ENCODE peak calls at places on chromosomes 12 and 14, in nine cellular contexts. J is CD4-positive, alpha-beta T cell; P is ovary; X is GM23248; H is IMR-90; W is right cardiac atrium; E is heart right ventricle; Y is psoas muscle; B is adrenal gland. F is an unnamed sample. For H3K27me3, the result is how much of the 10 kb centered on the place peaks cover.

GRCh38 chr12:88325076-88325827 is 183.1 kb downstream of the TMTC3 start:
- DNase-seq in E (no peak), J (no peak), W (no peak), B (no peak), Y (no peak), H (peak), X (peak), P (no peak), F (no peak)

GRCh38 chr14:103361868-103362267 is 23.3 kb upstream of the MARK3 start:
- DNase-seq in J (no peak), Y (no peak), H (peak), P (no peak), E (no peak), W (no peak), X (peak), B (peak), F (no peak)

GRCh38 chr12:113152835-113153814 is 3.6 kb downstream of the CFAP73 start:
- DNase-seq in J (peak), P (peak), X (peak), E (peak), H (peak), Y (peak), B (peak), W (peak), F (peak)

GRCh38 chr14:55446127-55446736 is 5.8 kb upstream of the TBPL2 start:
- DNase-seq in H (peak), Y (no peak), P (no peak), W (no peak), E (no peak), B (peak), X (peak), J (peak), F (peak)

GRCh38 chr14:36474593-36474992 is 45.4 kb downstream of the NKX2-1 start:
- DNase-seq in E (no peak), P (no peak), J (no peak), B (no peak), H (no peak), X (no peak), W (no peak), Y (no peak), F (no peak)

GRCh38 chr14:104135121-104135903 is 3.1 kb upstream of the KIF26A start:
- DNase-seq in W (peak), J (no peak), E (peak), P (peak), Y (peak), X (peak), B (no peak), H (no peak), F (no peak)

GRCh38 chr12:639566-639965 is 23.7 kb downstream of the NINJ2 start:
- DNase-seq in X (no peak), H (no peak), E (no peak), P (no peak), Y (peak), J (no peak), B (no peak), W (no peak), F (no peak)

GRCh38 chr12:79378496-79378895 is 312.3 kb downstream of the PAWR start:
- DNase-seq in B (no peak), H (peak), W (no peak), Y (no peak), X (peak), J (no peak), P (no peak), E (no peak), F (no peak)

GRCh38 chr14:75184447-75184846 is 8.0 kb upstream of the TMED10 start:
- DNase-seq in W (no peak), H (peak), J (no peak), X (peak), P (no peak), E (no peak), B (no peak), Y (no peak), F (no peak)

GRCh38 chr14:72154645-72155378 is 222.6 kb downstream of the RGS6 start:
- DNase-seq in E (no peak), P (no peak), J (no peak), X (no peak), B (no peak), H (no peak), W (no peak), Y (no peak), F (no peak)

GRCh38 chr12:123050331-123050809 is 69.9 kb downstream of the ARL6IP4 start:
- DNase-seq in P (no peak), X (peak), J (no peak), W (peak), Y (peak), H (peak), B (peak), E (no peak), F (peak)

GRCh38 chr12:80763874-80764273 is 47.2 kb downstream of the MYF5 start:
- DNase-seq in P (no peak), W (no peak), Y (no peak), E (no peak), J (no peak), X (peak), B (no peak), H (peak), F (no peak)

GRCh38 chr12:41310367-41310766 is 122.2 kb downstream of the PDZRN4 start:
- DNase-seq in W (no peak), Y (no peak), P (no peak), X (no peak), J (no peak), H (no peak), B (no peak), E (no peak), F (no peak)

GRCh38 chr12:123998344-123998941 is 25.4 kb downstream of the ZNF664 start:
- DNase-seq in Y (no peak), B (no peak), E (no peak), H (peak), W (no peak), X (no peak), P (no peak), J (no peak), F (no peak)

GRCh38 chr12:754871-755562 is 2.6 kb downstream of the WNK1 start:
- DNase-seq in J (no peak), B (no peak), P (no peak), H (peak), E (no peak), Y (no peak), X (peak), W (no peak), F (no peak)

GRCh38 chr14:50521912-50522341 is 10.4 kb downstream of the MAP4K5 start:
- DNase-seq in H (peak), W (no peak), X (no peak), P (no peak), Y (no peak), J (no peak), E (no peak), B (no peak), F (no peak)

GRCh38 chr12:88946377-88946997 is 366.2 kb upstream of the KITLG start:
- DNase-seq in B (no peak), E (no peak), H (peak), W (no peak), J (no peak), Y (no peak), P (no peak), X (peak), F (peak)

GRCh38 chr12:101829639-101830390 is 944 bp downstream of the GNPTAB start:
- DNase-seq in X (peak), W (no peak), P (no peak), H (no peak), B (no peak), E (no peak), Y (no peak), J (no peak), F (no peak)

GRCh38 chr14:55976619-55977018 is 141.6 kb upstream of the PELI2 start:
- DNase-seq in W (no peak), E (no peak), H (no peak), B (no peak), P (no peak), Y (no peak), X (no peak), J (no peak), F (no peak)

GRCh38 chr12:101759396-101760047 is 20.3 kb upstream of the SYCP3 start:
- DNase-seq in J (no peak), P (no peak), W (no peak), E (no peak), Y (no peak), H (peak), B (no peak), X (peak), F (no peak)

GRCh38 chr12:34291426-34291901 is 269.2 kb downstream of the ALG10 start:
- DNase-seq in B (no peak), Y (peak), H (no peak), P (no peak), E (no peak), X (no peak), W (peak), J (peak), F (peak)

GRCh38 chr12:51836012-51836832 is 12.3 kb downstream of the FIGNL2 start:
- DNase-seq in W (no peak), B (no peak), Y (no peak), E (no peak), X (peak), J (no peak), H (no peak), P (no peak), F (no peak)

GRCh38 chr12:117151195-117152031 is 38.9 kb downstream of the FBXO21 start:
- DNase-seq in Y (peak), X (peak), P (peak), H (peak), E (peak), W (peak), B (peak), J (no peak), F (peak)

GRCh38 chr14:103518416-103519042 is 4.1 kb downstream of the CKB start:
- DNase-seq in X (peak), H (peak), B (peak), P (peak), W (peak), Y (peak), J (peak), E (peak), F (peak)

GRCh38 chr14:32329146-32329545 is at the start of gene AKAP6:
- DNase-seq in B (no peak), X (peak), P (no peak), W (no peak), J (no peak), Y (no peak), H (no peak), E (no peak), F (no peak)

GRCh38 chr14:93916476-93916875 is 10.7 kb upstream of the FAM181A start:
- DNase-seq in P (no peak), E (no peak), Y (no peak), W (no peak), J (no peak), B (no peak), X (no peak), H (no peak), F (no peak)

GRCh38 chr14:60650382-60650961 is 1.2 kb upstream of the SIX1 start:
- DNase-seq in W (no peak), B (no peak), E (no peak), H (peak), Y (peak), P (no peak), X (peak), J (no peak), F (no peak)
- H3K27me3 ChIP-seq in W (under half), B (half or more), E (half or more), H (under half), Y (under half), P (under half), X (under half), J (half or more), F (half or more)

GRCh38 chr12:65721541-65722190 is 102.6 kb upstream of the HMGA2 start:
- DNase-seq in J (no peak), Y (no peak), H (no peak), W (no peak), X (no peak), P (no peak), B (no peak), E (no peak), F (no peak)
- H3K27me3 ChIP-seq in J (under half), Y (under half), H (under half), W (under half), X (under half), P (under half), B (under half), E (under half), F (under half)

GRCh38 chr14:92591346-92591745 is 77.8 kb downstream of the RIN3 start:
- DNase-seq in P (no peak), W (no peak), J (no peak), X (no peak), Y (no peak), H (no peak), E (no peak), B (no peak), F (no peak)

GRCh38 chr14:92586966-92587365 is 73.4 kb downstream of the RIN3 start:
- DNase-seq in B (no peak), J (no peak), E (no peak), H (no peak), Y (no peak), P (no peak), W (no peak), X (no peak), F (no peak)

GRCh38 chr14:92589213-92589852 is 75.8 kb downstream of the RIN3 start:
- DNase-seq in P (no peak), J (no peak), B (no peak), X (peak), E (no peak), W (no peak), Y (no peak), H (peak), F (no peak)

GRCh38 chr14:92595267-92595666 is 81.7 kb downstream of the RIN3 start:
- DNase-seq in W (no peak), P (no peak), H (no peak), X (no peak), B (no peak), Y (no peak), E (no peak), J (no peak), F (no peak)

DNA sequence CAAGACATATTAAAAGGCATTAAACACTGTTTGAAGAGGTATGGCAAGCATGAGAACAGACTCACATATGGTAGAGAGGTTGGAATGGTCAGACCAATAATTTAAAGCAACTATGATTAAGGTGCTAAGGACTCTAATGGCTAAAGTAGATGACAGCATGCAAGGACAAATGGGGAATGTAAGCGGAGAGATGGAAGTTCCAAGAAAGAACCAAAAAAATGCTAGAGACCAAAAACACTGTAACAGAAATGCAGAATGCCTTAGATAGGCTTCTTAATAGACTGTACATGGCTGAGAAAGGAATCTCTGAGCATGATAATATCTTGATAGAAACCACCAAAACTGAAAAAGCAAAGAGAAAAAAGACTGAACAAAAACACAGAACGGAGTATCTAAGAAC is 77.4 kb downstream of the RIN3 start:
- DNase-seq in Y (no peak), B (no peak), H (no peak), P (no peak), E (no peak), W (no peak), X (no peak), J (no peak), F (no peak)
- H3K27me3 ChIP-seq in Y (under half), B (under half), H (under half), P (under half), E (under half), W (under half), X (under half), J (under half), F (under half)

GRCh38 chr14:33840797-33841196 is 110.1 kb downstream of the EGLN3 start:
- DNase-seq in W (no peak), X (no peak), J (no peak), H (no peak), B (no peak), Y (no peak), P (no peak), E (no peak), F (no peak)

GRCh38 chr14:33842299-33842698 is 108.6 kb downstream of the EGLN3 start:
- DNase-seq in H (no peak), E (no peak), Y (no peak), B (no peak), P (no peak), J (no peak), W (no peak), X (peak), F (no peak)

GRCh38 chr14:33847066-33847465 is 103.8 kb downstream of the EGLN3 start:
- DNase-seq in P (no peak), B (no peak), E (no peak), W (no peak), X (peak), Y (no peak), J (no peak), H (no peak), F (no peak)

GRCh38 chr14:33846100-33846824 is 104.6 kb downstream of the EGLN3 start:
- DNase-seq in J (no peak), E (no peak), H (no peak), Y (no peak), P (no peak), W (no peak), B (no peak), X (no peak), F (no peak)

DNA sequence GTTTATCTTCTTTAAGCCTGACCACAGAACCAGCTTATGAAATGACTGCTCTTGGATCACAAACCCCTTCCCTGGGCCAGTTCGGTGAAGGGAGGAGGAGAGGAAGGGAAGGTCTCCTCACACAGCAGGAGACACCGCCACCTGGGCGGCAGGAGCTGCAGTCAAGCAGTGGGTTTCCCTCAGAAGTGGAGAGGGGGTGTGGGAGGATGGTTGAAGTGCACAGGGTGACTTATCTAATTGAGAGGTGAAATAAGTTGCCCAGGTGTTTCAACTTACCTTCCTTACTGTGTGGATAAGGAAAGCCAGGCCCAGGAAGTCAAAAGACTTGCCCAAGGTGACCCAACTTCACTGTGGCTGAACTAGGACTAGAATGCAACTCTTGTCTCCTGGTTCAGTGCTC is 106.8 kb downstream of the EGLN3 start:
- DNase-seq in H (no peak), E (no peak), X (no peak), B (no peak), Y (no peak), W (no peak), P (no peak), J (no peak), F (no peak)
- H3K27me3 ChIP-seq in H (under half), E (under half), X (under half), B (under half), Y (under half), W (under half), P (under half), J (under half), F (under half)

GRCh38 chr12:47944685-47945340 is 18.6 kb upstream of the TMEM106C start:
- DNase-seq in B (no peak), E (no peak), Y (no peak), W (no peak), X (no peak), P (no peak), J (no peak), H (no peak), F (no peak)
- H3K27me3 ChIP-seq in B (under half), E (under half), Y (under half), W (under half), X (under half), P (under half), J (under half), H (under half), F (under half)

GRCh38 chr12:132404956-132405741 is 75.8 kb upstream of the GALNT9 start:
- DNase-seq in H (no peak), Y (peak), E (peak), B (no peak), W (peak), X (no peak), J (no peak), P (no peak), F (peak)
- H3K27me3 ChIP-seq in H (under half), Y (under half), E (half or more), B (under half), W (under half), X (under half), J (under half), P (under half), F (under half)

GRCh38 chr12:85274076-85274415 is 6.0 kb upstream of the ALX1 start:
- DNase-seq in X (no peak), E (no peak), P (no peak), H (no peak), W (no peak), J (no peak), B (no peak), Y (no peak), F (no peak)
- H3K27me3 ChIP-seq in X (half or more), E (half or more), P (under half), H (under half), W (under half), J (under half), B (half or more), Y (under half), F (under half)

GRCh38 chr12:53736602-53737493 is 9.6 kb upstream of the CALCOCO1 start:
- DNase-seq in B (no peak), X (no peak), H (no peak), Y (no peak), E (no peak), W (no peak), J (no peak), P (no peak), F (no peak)
- H3K27me3 ChIP-seq in B (under half), X (under half), H (half or more), Y (under half), E (half or more), W (under half), J (under half), P (under half), F (under half)

GRCh38 chr12:1919763-1920162 is 1.3 kb upstream of the CACNA2D4 start:
- DNase-seq in P (no peak), B (no peak), W (no peak), Y (no peak), J (no peak), X (no peak), H (no peak), E (no peak), F (no peak)

GRCh38 chr12:1920436-1920835 is 2.0 kb upstream of the CACNA2D4 start:
- DNase-seq in B (no peak), X (no peak), W (no peak), J (no peak), H (no peak), Y (no peak), E (no peak), P (no peak), F (no peak)

GRCh38 chr12:1920971-1921370 is 2.5 kb upstream of the CACNA2D4 start:
- DNase-seq in X (no peak), Y (peak), J (no peak), B (peak), E (no peak), H (no peak), P (no peak), W (peak), F (peak)

GRCh38 chr12:1922985-1923384 is 4.5 kb upstream of the CACNA2D4 start:
- DNase-seq in J (no peak), B (peak), H (no peak), X (no peak), Y (no peak), W (no peak), P (no peak), E (no peak), F (no peak)

GRCh38 chr12:1922075-1922709 is 3.7 kb upstream of the CACNA2D4 start:
- DNase-seq in Y (peak), P (no peak), J (no peak), W (peak), B (peak), E (no peak), X (no peak), H (no peak), F (no peak)
- H3K27me3 ChIP-seq in Y (under half), P (under half), J (under half), W (under half), B (under half), E (under half), X (under half), H (half or more), F (under half)

F was measured in heart left ventricle.